ENCODE peak calls at places on chromosomes 2 and 18, in seven cellular contexts. P, S, Z, C, N, W and H are unnamed samples.

GRCh38 chr2:133171396-133172004 is 396.8 kb downstream of the NCKAP5 start:
- DNase-seq in W (peak), Z (peak), C (peak), S (peak), P (no peak), N (peak), H (no peak)

GRCh38 chr18:44048846-44049245 is 631.8 kb upstream of the SETBP1 start:
- DNase-seq in N (no peak), P (no peak), S (no peak), Z (no peak), C (no peak), W (no peak), H (no peak)

GRCh38 chr2:101204400-101205095 is 48.1 kb upstream of the CNOT11 start:
- DNase-seq in S (no peak), Z (peak), N (no peak), P (no peak), W (no peak), C (no peak), H (no peak)

GRCh38 chr2:237627463-237628321 is at the start of gene LRRFIP1:
- DNase-seq in N (peak), W (no peak), S (peak), Z (no peak), P (peak), C (peak), H (peak)

GRCh38 chr18:45935591-45936335 is 31.4 kb downstream of the EPG5 start:
- DNase-seq in Z (peak), N (no peak), S (no peak), P (no peak), W (no peak), C (no peak), H (no peak)

GRCh38 chr2:13067508-13067907 is 350.8 kb downstream of the TRIB2 start:
- DNase-seq in Z (no peak), S (no peak), C (no peak), P (no peak), W (no peak), N (no peak), H (no peak)

GRCh38 chr2:178761759-178762371 is 45.4 kb downstream of the TTN start:
- DNase-seq in C (peak), P (no peak), S (peak), W (peak), Z (peak), N (peak), H (no peak)

GRCh38 chr18:4453712-4454547 is 1.2 kb downstream of the DLGAP1 start:
- DNase-seq in N (peak), Z (no peak), C (no peak), W (no peak), S (no peak), P (peak), H (no peak)